ENCODE peak calls at places on chromosomes 12 and 14, in four cellular contexts. One of them, this sample, is unnamed.

GRCh38 chr12:70400124-70400523 is 34.0 kb downstream of the KCNMB4 start:
- DNase-seq in breast epithelium: no peak
- DNase-seq in HCT116: no peak
- DNase-seq in IMR-90: no peak
- DNase-seq in this sample: no peak

GRCh38 chr12:4809449-4810218 is 89.4 kb downstream of the GALNT8 start:
- DNase-seq in breast epithelium: no peak
- DNase-seq in HCT116: no peak
- DNase-seq in IMR-90: no peak
- DNase-seq in this sample: no peak

GRCh38 chr12:42643881-42644579 is 54.5 kb upstream of the PRICKLE1 start:
- DNase-seq in breast epithelium: no peak
- DNase-seq in HCT116: no peak
- DNase-seq in IMR-90: no peak
- DNase-seq in this sample: no peak

GRCh38 chr12:62844915-62845314 is 90.0 kb downstream of the PPM1H start:
- DNase-seq in breast epithelium: no peak
- DNase-seq in HCT116: no peak
- DNase-seq in IMR-90: no peak
- DNase-seq in this sample: no peak

GRCh38 chr14:65566820-65567522 is 154.4 kb downstream of the FUT8 start:
- DNase-seq in breast epithelium: no peak
- DNase-seq in HCT116: no peak
- DNase-seq in IMR-90: no peak
- DNase-seq in this sample: no peak

GRCh38 chr12:24379493-24379892 is 430.0 kb upstream of the SOX5 start:
- DNase-seq in breast epithelium: no peak
- DNase-seq in HCT116: no peak
- DNase-seq in IMR-90: no peak
- DNase-seq in this sample: no peak

GRCh38 chr12:85568395-85569103 is 267.7 kb downstream of the RASSF9 start:
- DNase-seq in breast epithelium: peak; percentile 27
- DNase-seq in HCT116: no peak
- DNase-seq in IMR-90: no peak
- DNase-seq in this sample: no peak

GRCh38 chr12:52873832-52874572 is 25.2 kb upstream of the KRT78 start:
- DNase-seq in breast epithelium: peak; percentile 94
- DNase-seq in HCT116: peak; percentile 78
- DNase-seq in IMR-90: peak; percentile 89
- DNase-seq in this sample: peak; percentile 79

GRCh38 chr12:11702959-11703358 is 53.5 kb downstream of the ETV6 start:
- DNase-seq in breast epithelium: no peak
- DNase-seq in HCT116: no peak
- DNase-seq in IMR-90: no peak
- DNase-seq in this sample: no peak

GRCh38 chr12:97642906-97643305 is 180.3 kb downstream of the RMST start:
- DNase-seq in breast epithelium: no peak
- DNase-seq in HCT116: no peak
- DNase-seq in IMR-90: no peak
- DNase-seq in this sample: no peak

GRCh38 chr14:76964695-76965094 is 63.8 kb downstream of the IRF2BPL start:
- DNase-seq in breast epithelium: no peak
- DNase-seq in HCT116: no peak
- DNase-seq in IMR-90: no peak
- DNase-seq in this sample: no peak

GRCh38 chr12:28129031-28129430 is 61.2 kb upstream of the CCDC91 start:
- DNase-seq in breast epithelium: no peak
- DNase-seq in HCT116: no peak
- DNase-seq in IMR-90: no peak
- DNase-seq in this sample: no peak

GRCh38 chr12:131830335-131831020 is 2.3 kb downstream of the MMP17 start:
- DNase-seq in breast epithelium: peak; percentile 50
- DNase-seq in HCT116: peak; percentile 23
- DNase-seq in IMR-90: peak; percentile 77
- DNase-seq in this sample: peak; percentile 70

GRCh38 chr12:111757361-111758119 is 9.2 kb upstream of the ALDH2 start:
- DNase-seq in breast epithelium: peak; percentile 73
- DNase-seq in HCT116: no peak
- DNase-seq in IMR-90: peak; percentile 65
- DNase-seq in this sample: no peak

GRCh38 chr14:64682173-64682710 is 22.0 kb upstream of the PLEKHG3 start:
- DNase-seq in breast epithelium: peak; percentile 39
- DNase-seq in HCT116: no peak
- DNase-seq in IMR-90: peak; percentile 38
- DNase-seq in this sample: peak; percentile 69

GRCh38 chr12:65557425-65558167 is 266.7 kb upstream of the HMGA2 start:
- DNase-seq in breast epithelium: no peak
- DNase-seq in HCT116: no peak
- DNase-seq in IMR-90: no peak
- DNase-seq in this sample: no peak

GRCh38 chr14:64266206-64266605 is 28.0 kb downstream of the ESR2 start:
- DNase-seq in breast epithelium: no peak
- DNase-seq in HCT116: no peak
- DNase-seq in IMR-90: peak; percentile 77
- DNase-seq in this sample: peak; percentile 10

GRCh38 chr14:68486033-68486732 is 306.7 kb downstream of the ZFP36L1 start:
- DNase-seq in breast epithelium: no peak
- DNase-seq in HCT116: no peak
- DNase-seq in IMR-90: no peak
- DNase-seq in this sample: no peak

GRCh38 chr12:52561880-52562449 is 9.0 kb upstream of the KRT71 start:
- DNase-seq in breast epithelium: no peak
- DNase-seq in HCT116: peak; percentile 22
- DNase-seq in IMR-90: no peak
- DNase-seq in this sample: no peak

GRCh38 chr14:76958975-76959710 is 69.4 kb downstream of the IRF2BPL start:
- DNase-seq in breast epithelium: peak; percentile 66
- DNase-seq in HCT116: peak; percentile 64
- DNase-seq in IMR-90: peak; percentile 72
- DNase-seq in this sample: peak; percentile 67

GRCh38 chr12:6950944-6951540 is at the start of gene PTPN6:
- DNase-seq in breast epithelium: no peak
- DNase-seq in HCT116: no peak
- DNase-seq in IMR-90: no peak
- DNase-seq in this sample: no peak

GRCh38 chr12:104519190-104519857 is 62.6 kb downstream of the CHST11 start:
- DNase-seq in breast epithelium: no peak
- DNase-seq in HCT116: no peak
- DNase-seq in IMR-90: no peak
- DNase-seq in this sample: peak; percentile 21

GRCh38 chr12:123938679-123939480 is 33.8 kb downstream of the CCDC92 start:
- DNase-seq in breast epithelium: no peak
- DNase-seq in HCT116: no peak
- DNase-seq in IMR-90: no peak
- DNase-seq in this sample: no peak

GRCh38 chr12:86683568-86683991 is 427.4 kb upstream of the MGAT4C start:
- DNase-seq in breast epithelium: no peak
- DNase-seq in HCT116: no peak
- DNase-seq in IMR-90: peak; percentile 69
- DNase-seq in this sample: no peak

GRCh38 chr14:92726135-92726932 is 22.1 kb downstream of the LGMN start:
- DNase-seq in breast epithelium: peak; percentile 55
- DNase-seq in HCT116: peak; percentile 39
- DNase-seq in IMR-90: peak; percentile 89
- DNase-seq in this sample: peak; percentile 89

GRCh38 chr12:12562016-12562483 is 613 bp downstream of the DUSP16 start:
- DNase-seq in breast epithelium: no peak
- DNase-seq in HCT116: no peak
- DNase-seq in IMR-90: peak; percentile 18
- DNase-seq in this sample: peak; percentile 29

GRCh38 chr12:82687020-82687951 is 580 bp downstream of the TMTC2 start:
- DNase-seq in breast epithelium: peak; percentile 24
- DNase-seq in HCT116: peak; percentile 35
- DNase-seq in IMR-90: peak; percentile 9
- DNase-seq in this sample: no peak

GRCh38 chr12:45191239-45191638 is 24.7 kb upstream of the ANO6 start:
- DNase-seq in breast epithelium: no peak
- DNase-seq in HCT116: no peak
- DNase-seq in IMR-90: peak; percentile 49
- DNase-seq in this sample: peak; percentile 35

DNA sequence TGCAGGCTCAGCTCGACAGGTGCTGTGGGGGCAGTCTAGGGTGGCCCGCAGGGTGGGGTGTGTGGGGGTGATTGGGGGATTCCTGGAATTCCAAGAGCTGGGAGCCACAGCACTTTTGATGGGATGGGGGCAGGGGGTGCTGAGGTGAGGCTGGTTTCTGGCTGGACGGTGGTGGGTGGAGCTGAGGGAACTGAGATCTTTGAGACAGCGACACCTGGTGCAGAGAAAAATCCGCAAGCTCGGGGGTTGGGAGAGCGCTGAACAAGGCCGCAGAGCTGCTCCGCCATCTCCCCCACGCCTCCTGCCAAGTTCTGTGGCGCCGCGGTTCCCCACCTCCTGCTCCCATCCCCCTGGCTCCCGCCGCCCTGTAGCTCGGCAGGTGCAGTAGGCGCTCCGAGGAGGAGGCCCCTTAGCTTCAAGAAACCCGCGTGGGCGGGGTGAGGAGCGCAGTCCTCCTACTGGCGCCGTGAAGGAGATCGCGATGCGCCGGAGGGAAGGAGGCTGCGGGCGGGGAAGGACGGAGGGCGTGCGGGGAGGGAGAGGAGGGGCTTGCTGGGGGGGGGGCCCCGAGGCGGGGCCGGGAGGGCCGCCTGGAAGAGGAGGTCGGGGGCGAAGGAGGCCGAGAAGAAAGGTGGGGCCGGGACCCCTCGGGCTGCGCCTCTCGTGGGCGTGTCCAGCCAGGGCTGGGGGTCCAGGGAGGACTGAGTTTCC is 1.3 kb upstream of the TEDC1 start:
- DNase-seq in breast epithelium: peak; percentile 89
- DNase-seq in HCT116: peak; percentile 85
- DNase-seq in IMR-90: peak; percentile 76
- DNase-seq in this sample: peak; percentile 85
- H3K27ac ChIP-seq in breast epithelium: peak overlapping the region; percentile 99
- H3K27ac ChIP-seq in HCT116: peak overlapping the region; percentile 100
- H3K27ac ChIP-seq in IMR-90: peak overlapping the region; percentile 35
- H3K27ac ChIP-seq in this sample: peak overlapping the region; percentile 82

GRCh38 chr14:18660585-18660922 is 59.6 kb downstream of the OR11H12 start:
- DNase-seq in breast epithelium: no peak
- DNase-seq in HCT116: no peak
- DNase-seq in IMR-90: no peak
- DNase-seq in this sample: no peak

DNA sequence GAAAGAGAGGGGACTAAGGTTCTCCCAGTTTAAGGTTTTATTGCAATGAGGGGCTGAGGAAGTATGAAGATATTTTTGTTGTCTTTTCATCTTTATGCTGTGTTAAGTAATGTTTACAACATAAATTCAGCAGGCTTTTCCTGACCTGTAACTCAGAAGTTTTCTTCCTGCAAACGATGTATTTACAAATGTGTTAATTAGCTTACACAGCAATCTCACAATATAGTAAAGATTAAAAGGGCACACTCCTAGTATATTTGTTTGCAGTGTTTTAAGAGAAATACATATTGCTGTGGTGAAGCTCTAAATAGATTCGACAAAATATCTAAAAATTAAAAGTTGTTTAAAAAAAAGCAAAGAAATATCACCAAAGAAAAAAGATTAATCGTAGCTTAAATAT is 55.7 kb downstream of the OR11H12 start:
- DNase-seq in breast epithelium: no peak
- DNase-seq in HCT116: no peak
- DNase-seq in IMR-90: no peak
- DNase-seq in this sample: no peak
- H3K27ac ChIP-seq in breast epithelium: no peak overlapping the region
- H3K27ac ChIP-seq in HCT116: no peak overlapping the region
- H3K27ac ChIP-seq in IMR-90: no peak overlapping the region
- H3K27ac ChIP-seq in this sample: no peak overlapping the region

GRCh38 chr12:54020587-54020969 is 7.7 kb upstream of the HOXC6 start:
- DNase-seq in breast epithelium: no peak
- DNase-seq in HCT116: no peak
- DNase-seq in IMR-90: no peak
- DNase-seq in this sample: no peak

GRCh38 chr12:54021432-54022013 is 6.7 kb upstream of the HOXC6 start:
- DNase-seq in breast epithelium: no peak
- DNase-seq in HCT116: no peak
- DNase-seq in IMR-90: no peak
- DNase-seq in this sample: no peak

GRCh38 chr12:54019924-54020586 is 8.2 kb upstream of the HOXC6 start:
- DNase-seq in breast epithelium: no peak
- DNase-seq in HCT116: no peak
- DNase-seq in IMR-90: no peak
- DNase-seq in this sample: no peak

GRCh38 chr12:54019111-54019811 is 9.0 kb upstream of the HOXC6 start:
- DNase-seq in breast epithelium: no peak
- DNase-seq in HCT116: no peak
- DNase-seq in IMR-90: no peak
- DNase-seq in this sample: no peak

DNA sequence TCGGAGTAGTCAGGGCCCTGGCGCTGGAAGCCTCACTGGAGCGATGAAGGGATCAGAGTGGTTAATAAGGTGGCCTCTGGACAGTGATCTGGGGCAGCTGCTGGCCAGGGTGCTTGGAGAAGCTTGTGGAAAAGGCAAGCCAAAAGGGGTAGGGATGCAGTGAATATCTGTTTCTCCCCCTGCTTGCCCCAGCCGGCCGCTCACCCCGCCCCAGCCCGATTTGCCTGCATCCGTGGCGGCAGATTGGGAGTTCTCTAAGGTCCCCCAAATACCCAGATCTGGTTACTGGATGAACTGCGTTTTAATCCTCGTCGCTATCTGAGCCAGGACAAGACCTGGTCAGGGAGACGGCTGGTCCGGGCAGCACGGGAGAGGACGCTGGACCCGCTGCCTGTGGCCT is 7.2 kb upstream of the HOXC6 start:
- DNase-seq in breast epithelium: no peak
- DNase-seq in HCT116: no peak
- DNase-seq in IMR-90: no peak
- DNase-seq in this sample: no peak
- H3K27ac ChIP-seq in breast epithelium: peak overlapping the region; percentile 99
- H3K27ac ChIP-seq in HCT116: no peak overlapping the region
- H3K27ac ChIP-seq in IMR-90: no peak overlapping the region
- H3K27ac ChIP-seq in this sample: no peak overlapping the region

GRCh38 chr14:52054678-52055077 is 14.2 kb downstream of the NID2 start:
- DNase-seq in breast epithelium: no peak
- DNase-seq in HCT116: no peak
- DNase-seq in IMR-90: no peak
- DNase-seq in this sample: no peak
- H3K27ac ChIP-seq in breast epithelium: no peak overlapping the region
- H3K27ac ChIP-seq in HCT116: no peak overlapping the region
- H3K27ac ChIP-seq in IMR-90: peak overlapping the region; percentile 66
- H3K27ac ChIP-seq in this sample: no peak overlapping the region

DNA sequence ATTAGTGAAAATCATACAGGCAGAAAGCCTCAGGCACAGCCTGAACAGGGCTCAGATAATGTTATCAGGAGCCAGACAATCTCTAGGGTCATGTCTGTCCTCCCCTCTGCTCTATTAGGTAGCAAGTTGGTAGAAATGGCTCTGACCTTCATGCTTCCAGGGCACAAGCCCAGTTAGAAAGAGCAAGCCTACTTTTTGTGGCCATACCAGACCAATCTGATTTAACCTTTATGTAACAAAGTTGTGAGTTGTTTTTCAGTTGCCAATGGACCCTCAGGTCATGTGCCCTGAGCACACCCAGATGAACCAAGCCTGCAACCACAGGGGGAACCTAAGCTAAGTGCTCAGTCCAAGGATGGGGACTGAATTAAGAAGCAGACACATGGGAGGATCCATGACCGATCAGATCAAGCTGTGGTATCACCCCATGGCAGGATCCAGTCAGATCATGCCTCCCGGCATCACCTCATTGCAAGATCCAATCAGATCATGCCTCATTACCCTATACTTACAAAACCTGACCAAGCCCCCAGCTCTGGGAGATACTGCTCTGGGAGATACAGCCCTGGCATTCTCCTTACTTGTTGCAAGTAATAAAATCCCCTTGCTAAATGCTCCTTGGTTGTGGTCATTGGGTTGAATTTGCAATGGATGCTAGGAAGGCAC is 18.8 kb upstream of the HIGD1C start:
- DNase-seq in breast epithelium: no peak
- DNase-seq in HCT116: no peak
- DNase-seq in IMR-90: no peak
- DNase-seq in this sample: no peak
- H3K27ac ChIP-seq in breast epithelium: peak overlapping the region; percentile 74
- H3K27ac ChIP-seq in HCT116: no peak overlapping the region
- H3K27ac ChIP-seq in IMR-90: no peak overlapping the region
- H3K27ac ChIP-seq in this sample: no peak overlapping the region